ENCODE peak calls at places on chromosomes 6 and 20, in five cellular contexts. J, M, Z, U and F are unnamed samples.

GRCh38 chr6:157029980-157030690 is 253.0 kb downstream of the ARID1B start:
- DNase-seq in J (peak), M (no peak), Z (no peak), U (no peak), F (peak)

GRCh38 chr6:53494076-53494475 is 50.8 kb downstream of the GCLC start:
- DNase-seq in J (no peak), M (no peak), Z (no peak), U (no peak), F (peak)

GRCh38 chr6:49549691-49550412 is 616 bp upstream of the C6orf141 start:
- DNase-seq in J (no peak), M (peak), Z (no peak), U (no peak), F (no peak)

GRCh38 chr6:33425668-33426577 is 6.1 kb downstream of the SYNGAP1 start:
- DNase-seq in J (peak), M (peak), Z (peak), U (peak), F (peak)

GRCh38 chr6:53326372-53327016 is 22.3 kb downstream of the ELOVL5 start:
- DNase-seq in J (no peak), M (no peak), Z (peak), U (peak), F (peak)

GRCh38 chr20:48284837-48285236 is 499.6 kb upstream of the SULF2 start:
- DNase-seq in J (no peak), M (no peak), Z (no peak), U (peak), F (peak)

GRCh38 chr6:6712979-6713514 is 124.5 kb downstream of the LY86 start:
- DNase-seq in J (no peak), M (no peak), Z (no peak), U (no peak), F (no peak)

GRCh38 chr6:20444786-20445271 is 43.1 kb downstream of the E2F3 start:
- DNase-seq in J (no peak), M (no peak), Z (no peak), U (no peak), F (no peak)

GRCh38 chr20:840858-841567 is 7.5 kb downstream of the FAM110A start:
- DNase-seq in J (peak), M (peak), Z (peak), U (no peak), F (peak)

GRCh38 chr6:67009818-67010217 is 1302.8 kb upstream of the EYS start:
- DNase-seq in J (no peak), M (peak), Z (no peak), U (no peak), F (no peak)

GRCh38 chr20:50682947-50683530 is 8.3 kb downstream of the RIPOR3 start:
- DNase-seq in J (no peak), M (no peak), Z (no peak), U (no peak), F (no peak)

GRCh38 chr6:105282801-105283585 is 103.2 kb upstream of the POPDC3 start:
- DNase-seq in J (no peak), M (no peak), Z (no peak), U (no peak), F (no peak)

GRCh38 chr20:23347791-23348190 is 2.8 kb upstream of the NXT1 start:
- DNase-seq in J (no peak), M (no peak), Z (no peak), U (no peak), F (no peak)

GRCh38 chr20:8385247-8385646 is 253.2 kb downstream of the PLCB1 start:
- DNase-seq in J (no peak), M (no peak), Z (no peak), U (no peak), F (no peak)

GRCh38 chr20:9478801-9479200 is 35.6 kb upstream of the LAMP5 start:
- DNase-seq in J (no peak), M (no peak), Z (no peak), U (no peak), F (no peak)

GRCh38 chr6:3267162-3267561 is 8.4 kb downstream of the PSMG4 start:
- DNase-seq in J (no peak), M (peak), Z (no peak), U (no peak), F (no peak)

GRCh38 chr20:8144282-8145245 is 12.5 kb downstream of the PLCB1 start:
- DNase-seq in J (no peak), M (no peak), Z (no peak), U (no peak), F (peak)

GRCh38 chr6:49570474-49571079 is 20.1 kb downstream of the C6orf141 start:
- DNase-seq in J (no peak), M (no peak), Z (no peak), U (no peak), F (peak)

GRCh38 chr6:112660626-112661025 is 313.5 kb downstream of the RFPL4B start:
- DNase-seq in J (no peak), M (no peak), Z (no peak), U (no peak), F (no peak)

GRCh38 chr20:55166063-55166462 is 690.7 kb downstream of the DOK5 start:
- DNase-seq in J (no peak), M (peak), Z (no peak), U (no peak), F (no peak)

GRCh38 chr6:53496797-53497196 is 48.1 kb downstream of the GCLC start:
- DNase-seq in J (no peak), M (no peak), Z (no peak), U (peak), F (peak)

GRCh38 chr20:1383621-1384404 is 9.0 kb downstream of the FKBP1A start:
- DNase-seq in J (no peak), M (no peak), Z (no peak), U (no peak), F (no peak)

GRCh38 chr20:33005132-33005566 is 916 bp upstream of the SUN5 start:
- DNase-seq in J (peak), M (peak), Z (no peak), U (no peak), F (no peak)

GRCh38 chr6:70709826-70710225 is 42.1 kb downstream of the SMAP1 start:
- DNase-seq in J (no peak), M (no peak), Z (no peak), U (no peak), F (peak)